ENCODE peak calls at places on chromosomes 2 and 18, in four cellular contexts. Z is GM12865, I is A549, C is mesendoderm. U is an unnamed sample.

GRCh38 chr2:169705927-169706326 is 11.7 kb downstream of the PHOSPHO2 start:
- DNase-seq in Z (no peak), I (no peak), C (no peak), U (no peak)

GRCh38 chr2:3823748-3824147 is 120.4 kb downstream of the DCDC2C start:
- DNase-seq in Z (no peak), I (no peak), C (no peak), U (no peak)

GRCh38 chr2:32863326-32863725 is 83.4 kb upstream of the LTBP1 start:
- DNase-seq in Z (no peak), I (no peak), C (no peak), U (no peak)

GRCh38 chr2:197804758-197805597 is 585 bp downstream of the PLCL1 start:
- DNase-seq in Z (peak; percentile 24), I (no peak), C (no peak), U (no peak)

GRCh38 chr2:68287580-68288441 is 31.9 kb downstream of the CNRIP1 start:
- DNase-seq in Z (no peak), I (no peak), C (peak; percentile 5), U (no peak)

GRCh38 chr2:111618577-111618930 is 265.4 kb downstream of the ANAPC1 start:
- DNase-seq in Z (no peak), I (no peak), C (no peak), U (peak; percentile 28)

GRCh38 chr18:3250237-3251107 is 2.9 kb downstream of the MYL12A start:
- DNase-seq in Z (peak; percentile 32), I (no peak), C (no peak), U (no peak)

GRCh38 chr2:120109186-120110061 is 96.5 kb downstream of the EPB41L5 start:
- DNase-seq in Z (peak; percentile 52), I (peak; percentile 33), C (no peak), U (peak; percentile 80)

GRCh38 chr2:207385903-207386302 is 143.9 kb upstream of the CREB1 start:
- DNase-seq in Z (no peak), I (no peak), C (no peak), U (no peak)

GRCh38 chr2:102291221-102292075 is 19.9 kb upstream of the IL1RL1 start:
- DNase-seq in Z (no peak), I (no peak), C (no peak), U (no peak)

GRCh38 chr18:77206676-77207370 is 42.8 kb upstream of the GALR1 start:
- DNase-seq in Z (no peak), I (no peak), C (no peak), U (no peak)

GRCh38 chr2:64105676-64106461 is 38.4 kb downstream of the PELI1 start:
- DNase-seq in Z (no peak), I (peak; percentile 34), C (no peak), U (no peak)

GRCh38 chr2:31286230-31286629 is 52.3 kb downstream of the EHD3 start:
- DNase-seq in Z (no peak), I (no peak), C (no peak), U (no peak)

GRCh38 chr2:23273786-23274185 is 111.2 kb upstream of the KLHL29 start:
- DNase-seq in Z (no peak), I (no peak), C (no peak), U (no peak)

GRCh38 chr18:75548353-75548752 is 120.8 kb upstream of the SMIM21 start:
- DNase-seq in Z (peak; percentile 26), I (no peak), C (peak; percentile 77), U (peak; percentile 82)

GRCh38 chr18:49725809-49726514 is 87.4 kb downstream of the ACAA2 start:
- DNase-seq in Z (no peak), I (peak; percentile 18), C (peak; percentile 100), U (no peak)

GRCh38 chr2:171655584-171655983 is 31.7 kb upstream of the DYNC1I2 start:
- DNase-seq in Z (peak; percentile 26), I (no peak), C (no peak), U (peak; percentile 73)

GRCh38 chr2:44777542-44777941 is 164.0 kb upstream of the SIX3 start:
- DNase-seq in Z (peak; percentile 55), I (no peak), C (peak; percentile 25), U (peak; percentile 89)

GRCh38 chr2:44778221-44778654 is 163.3 kb upstream of the SIX3 start:
- DNase-seq in Z (no peak), I (no peak), C (peak; percentile 63), U (peak; percentile 49)

GRCh38 chr2:44779793-44780192 is 161.7 kb upstream of the SIX3 start:
- DNase-seq in Z (peak; percentile 76), I (no peak), C (no peak), U (no peak)

GRCh38 chr2:44780406-44780805 is 161.1 kb upstream of the SIX3 start:
- DNase-seq in Z (no peak), I (no peak), C (no peak), U (no peak)

GRCh38 chr2:44778671-44779476 is 162.6 kb upstream of the SIX3 start:
- DNase-seq in Z (peak; percentile 88), I (no peak), C (peak; percentile 74), U (peak; percentile 92)
- H3K4me3 ChIP-seq in Z (peak overlapping the region; percentile 66), I (no peak overlapping the region), C (no peak overlapping the region), U (peak overlapping the region; percentile 58)

DNA sequence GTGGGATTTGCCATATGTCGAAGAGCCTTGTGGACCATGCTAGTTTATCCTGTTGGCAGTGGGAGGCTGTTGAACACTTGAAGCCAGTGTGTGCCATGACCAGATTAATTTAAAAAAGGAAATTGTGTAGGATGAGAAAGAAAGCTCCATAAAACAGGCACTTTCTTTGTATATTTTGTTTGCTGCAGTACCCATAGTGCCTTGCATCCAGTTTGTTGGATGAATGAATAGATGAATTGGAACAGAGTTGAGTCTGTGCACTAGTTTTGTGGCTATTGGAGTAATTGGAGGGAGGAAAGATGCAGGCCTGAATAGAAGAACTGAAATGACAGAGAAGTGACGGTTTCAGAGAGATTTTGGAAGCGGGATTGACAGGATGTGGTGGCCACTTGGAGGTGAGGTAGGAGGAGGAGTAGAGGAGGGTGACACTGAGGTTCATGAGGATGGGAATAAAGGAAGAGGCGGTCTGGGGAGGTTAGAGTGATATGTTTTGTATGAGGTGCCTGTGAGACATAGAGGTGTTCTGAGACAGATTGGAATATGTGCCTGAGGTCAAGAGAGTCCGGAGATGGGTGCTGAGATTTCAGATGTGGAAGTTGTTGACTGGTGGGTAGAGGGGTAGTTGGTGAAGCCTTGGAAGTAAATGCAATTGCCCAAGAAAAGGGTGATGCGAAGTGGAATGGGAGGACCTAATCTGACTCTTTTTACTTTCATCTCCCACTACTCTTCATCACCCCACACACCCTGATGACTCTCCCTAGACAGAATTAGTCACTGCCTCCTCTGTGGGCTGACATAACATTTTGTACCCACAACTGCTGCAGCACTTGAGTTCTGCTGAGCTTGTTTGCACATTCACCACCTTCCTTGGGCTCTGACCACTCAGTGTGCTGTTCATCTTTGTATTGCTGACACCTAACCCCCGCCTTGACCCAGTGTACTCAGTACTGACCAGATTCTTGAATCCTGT is 5.1 kb downstream of the DGUOK start:
- DNase-seq in Z (no peak), I (no peak), C (no peak), U (no peak)
- H3K4me3 ChIP-seq in Z (no peak overlapping the region), I (no peak overlapping the region), C (no peak overlapping the region), U (no peak overlapping the region)

DNA sequence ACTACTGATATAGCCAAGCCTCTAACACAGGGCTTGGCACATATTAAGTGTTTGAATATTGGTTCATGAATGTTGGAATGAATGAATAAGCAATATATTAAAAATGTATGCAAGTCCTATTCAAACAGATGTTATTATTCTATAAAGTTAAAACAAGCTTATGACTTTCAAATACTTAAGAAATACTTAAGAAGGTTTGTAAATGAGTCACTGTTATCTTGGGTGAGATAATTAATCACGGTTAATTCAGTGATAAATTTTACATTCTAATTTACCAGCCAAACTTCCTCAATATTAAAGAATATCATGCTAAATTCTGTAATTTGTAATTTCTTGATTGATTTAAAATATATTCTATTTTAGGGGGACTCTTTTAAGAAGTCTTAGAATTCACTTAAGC is 74.8 kb downstream of the RBMS1 start:
- DNase-seq in Z (no peak), I (no peak), C (no peak), U (no peak)
- H3K4me3 ChIP-seq in Z (no peak overlapping the region), I (no peak overlapping the region), C (no peak overlapping the region), U (no peak overlapping the region)

DNA sequence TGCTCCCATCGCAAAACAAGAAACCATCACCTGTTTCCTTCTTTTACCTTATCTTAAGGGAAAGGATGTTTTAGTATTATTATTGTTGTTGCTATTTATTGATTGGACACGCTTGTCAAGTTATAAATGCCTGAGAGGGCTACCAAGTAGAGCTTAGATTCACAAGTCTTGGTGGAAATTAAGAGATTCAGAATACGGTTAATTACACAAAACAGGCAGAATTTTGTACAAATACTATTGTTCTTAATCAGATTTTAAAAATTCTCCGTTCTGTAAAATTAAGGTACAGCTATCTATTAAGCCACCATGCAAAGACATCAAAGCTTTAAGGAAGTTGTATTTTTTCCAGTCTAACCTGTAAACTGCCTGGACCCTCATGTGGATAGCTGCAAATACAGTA is 1.1 kb upstream of the ZNF521 start:
- DNase-seq in Z (no peak), I (no peak), C (no peak), U (no peak)
- H3K4me3 ChIP-seq in Z (no peak overlapping the region), I (no peak overlapping the region), C (no peak overlapping the region), U (no peak overlapping the region)

DNA sequence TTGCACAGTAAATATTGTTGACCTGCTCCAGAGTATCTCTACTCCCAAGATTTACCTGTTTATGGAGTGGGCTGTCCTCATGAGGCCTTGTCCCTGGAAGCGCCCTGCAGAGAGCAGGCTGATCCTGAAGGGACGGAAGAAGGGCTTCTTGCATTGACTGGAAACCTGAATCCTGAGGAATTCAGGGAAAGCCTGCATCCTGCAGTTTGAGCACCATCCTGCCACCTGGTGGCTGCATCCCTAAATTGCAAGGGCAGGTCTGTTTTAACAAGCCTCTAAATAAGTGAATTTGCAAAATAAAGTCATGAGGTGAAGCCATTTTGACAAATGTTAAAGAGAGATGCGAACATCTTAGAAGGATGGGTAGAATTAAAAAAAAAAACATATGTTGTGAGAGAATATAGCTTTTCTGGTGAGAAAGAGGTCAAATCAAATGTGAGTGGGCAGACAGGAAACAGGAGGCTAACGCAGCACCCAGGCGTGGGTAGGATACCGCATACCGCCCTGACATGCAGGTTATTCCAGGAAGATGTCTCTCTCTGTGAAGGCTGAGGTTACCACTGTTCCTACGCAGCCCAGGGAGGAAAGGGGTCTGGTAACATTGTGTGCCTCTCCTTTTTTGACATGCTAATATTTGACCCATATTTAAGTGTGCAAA is 754.9 kb downstream of the RNF144A start:
- DNase-seq in Z (peak; percentile 69), I (peak; percentile 13), C (peak; percentile 94), U (peak; percentile 72)
- H3K4me3 ChIP-seq in Z (no peak overlapping the region), I (no peak overlapping the region), C (no peak overlapping the region), U (no peak overlapping the region)

GRCh38 chr2:127275789-127276188 is 18.2 kb downstream of the ERCC3 start:
- DNase-seq in Z (no peak), I (no peak), C (no peak), U (no peak)

GRCh38 chr2:127275356-127275755 is 18.6 kb downstream of the ERCC3 start:
- DNase-seq in Z (no peak), I (no peak), C (no peak), U (no peak)

GRCh38 chr2:127270663-127271062 is 23.3 kb downstream of the ERCC3 start:
- DNase-seq in Z (no peak), I (no peak), C (no peak), U (peak; percentile 58)
- H3K4me3 ChIP-seq in Z (no peak overlapping the region), I (no peak overlapping the region), C (no peak overlapping the region), U (no peak overlapping the region)

DNA sequence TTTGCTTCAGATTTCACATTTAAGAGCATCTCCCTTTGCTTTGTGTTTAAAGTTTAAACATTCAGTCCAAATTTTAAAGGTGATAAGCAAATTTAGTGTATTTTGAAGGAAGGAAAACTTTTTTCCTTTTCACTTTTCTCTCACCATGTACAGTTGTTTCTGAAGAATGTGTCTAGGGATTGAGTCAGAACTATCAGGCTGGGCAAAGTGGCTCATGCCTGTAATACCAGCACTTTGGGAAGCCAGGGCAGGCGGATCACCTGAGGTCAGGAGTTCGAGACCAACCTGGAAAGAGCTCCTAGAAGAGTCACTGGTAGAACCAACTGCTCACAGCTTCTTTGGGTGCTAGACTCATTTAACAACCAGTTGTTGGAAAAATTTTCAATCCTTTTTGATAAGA is 327.0 kb upstream of the THUMPD2 start:
- DNase-seq in Z (no peak), I (no peak), C (no peak), U (no peak)
- H3K4me3 ChIP-seq in Z (no peak overlapping the region), I (no peak overlapping the region), C (no peak overlapping the region), U (no peak overlapping the region)

U was measured in Karpas-422.